ENCODE peak calls at places on chromosome 10, in five cellular contexts. X is CD4-positive, CD25-positive, alpha-beta regulatory T cell; Q is choroid plexus epithelial cell; V is AG09319; D is psoas muscle. H is an unnamed sample.

GRCh38 chr10:3902054-3902808 is 117.2 kb upstream of the KLF6 start:
- DNase-seq in Q (peak), V (no peak), D (no peak), X (peak), H (no peak)

GRCh38 chr10:29687411-29688160 is 52.8 kb upstream of the SVIL start:
- DNase-seq in D (no peak), V (no peak), Q (peak), X (no peak), H (no peak)

GRCh38 chr10:117345143-117345542 is 30.1 kb downstream of the PDZD8 start:
- DNase-seq in V (no peak), X (no peak), D (no peak), Q (peak), H (no peak)

GRCh38 chr10:42996588-42996987 is 80.3 kb upstream of the RET start:
- DNase-seq in V (no peak), Q (no peak), D (no peak), X (no peak), H (no peak)

GRCh38 chr10:74814792-74815191 is 11.6 kb upstream of the KAT6B start:
- DNase-seq in Q (no peak), X (no peak), D (no peak), V (no peak), H (no peak)

GRCh38 chr10:30784896-30785605 is 155.5 kb upstream of the LYZL2 start:
- DNase-seq in X (peak), V (no peak), Q (peak), D (peak), H (no peak)

GRCh38 chr10:77332256-77332655 is 305.4 kb downstream of the KCNMA1 start:
- DNase-seq in V (no peak), X (no peak), Q (no peak), D (no peak), H (no peak)

GRCh38 chr10:91976324-91977051 is 52.9 kb downstream of the BTAF1 start:
- DNase-seq in X (no peak), D (no peak), V (no peak), Q (peak), H (no peak)

GRCh38 chr10:105727131-105727530 is 1086.0 kb downstream of the SORCS3 start:
- DNase-seq in D (no peak), Q (no peak), X (no peak), V (no peak), H (no peak)

GRCh38 chr10:113947138-113948011 is 92.9 kb downstream of the NHLRC2 start:
- DNase-seq in D (no peak), X (no peak), V (no peak), Q (no peak), H (no peak)

GRCh38 chr10:130371686-130372085 is 235.5 kb downstream of the GLRX3 start:
- DNase-seq in Q (no peak), D (no peak), V (no peak), X (no peak), H (no peak)

GRCh38 chr10:51377932-51378206 is 303.6 kb downstream of the PRKG1 start:
- DNase-seq in Q (no peak), D (no peak), X (no peak), V (no peak), H (no peak)

GRCh38 chr10:53256623-53257022 is 484.0 kb upstream of the MBL2 start:
- DNase-seq in X (no peak), D (no peak), Q (peak), V (no peak), H (no peak)

GRCh38 chr10:130137077-130137448 is 872 bp downstream of the GLRX3 start:
- DNase-seq in V (no peak), X (no peak), D (no peak), Q (peak), H (no peak)

GRCh38 chr10:1369665-1370064 is 313.5 kb downstream of the WDR37 start:
- DNase-seq in V (no peak), Q (no peak), X (no peak), D (no peak), H (no peak)

GRCh38 chr10:96456296-96456840 is 57.4 kb downstream of the TLL2 start:
- DNase-seq in Q (no peak), V (no peak), X (no peak), D (no peak), H (no peak)

GRCh38 chr10:78464856-78465221 is 431.2 kb downstream of the RPS24 start:
- DNase-seq in Q (no peak), V (no peak), D (no peak), X (no peak), H (no peak)

GRCh38 chr10:106980711-106981460 is 183.6 kb downstream of the SORCS1 start:
- DNase-seq in D (no peak), Q (no peak), X (no peak), V (no peak), H (no peak)

GRCh38 chr10:122126763-122127659 is 138.0 kb downstream of the TACC2 start:
- DNase-seq in X (no peak), D (no peak), V (peak), Q (peak), H (peak)

GRCh38 chr10:116112232-116113231 is 160.5 kb downstream of the GFRA1 start:
- DNase-seq in X (no peak), D (no peak), Q (no peak), V (no peak), H (no peak)

GRCh38 chr10:50216894-50217293 is 34.4 kb downstream of the ASAH2 start:
- DNase-seq in V (no peak), D (no peak), X (no peak), Q (peak), H (no peak)

GRCh38 chr10:77498210-77498609 is 139.4 kb downstream of the KCNMA1 start:
- DNase-seq in X (no peak), Q (no peak), D (peak), V (no peak), H (no peak)

GRCh38 chr10:133357293-133358151 is at the start of gene FUOM:
- DNase-seq in V (no peak), X (peak), D (peak), Q (peak), H (no peak)

GRCh38 chr10:123236122-123236521 is 81.9 kb downstream of the BUB3 start:
- DNase-seq in V (no peak), Q (peak), X (no peak), D (no peak), H (no peak)

GRCh38 chr10:96541921-96542320 is 28.2 kb upstream of the TLL2 start:
- DNase-seq in Q (peak), D (no peak), X (no peak), V (no peak), H (peak)

GRCh38 chr10:29648114-29648982 is 13.6 kb upstream of the SVIL start:
- DNase-seq in D (no peak), X (no peak), V (no peak), Q (no peak), H (no peak)

GRCh38 chr10:86535057-86535882 is 13.7 kb upstream of the WAPL start:
- DNase-seq in Q (no peak), D (peak), X (peak), V (no peak), H (no peak)

GRCh38 chr10:131853610-131853964 is 47.2 kb upstream of the PPP2R2D start:
- DNase-seq in D (no peak), Q (no peak), X (no peak), V (no peak), H (no peak)

GRCh38 chr10:75238182-75239180 is 2.7 kb upstream of the COMTD1 start:
- DNase-seq in D (no peak), V (no peak), Q (no peak), X (no peak), H (no peak)

GRCh38 chr10:130895172-130895571 is 416.3 kb downstream of the TCERG1L start:
- DNase-seq in X (no peak), Q (no peak), D (no peak), V (no peak), H (no peak)

GRCh38 chr10:29435809-29436501 is 147.1 kb downstream of the LYZL1 start:
- DNase-seq in V (no peak), X (no peak), D (no peak), Q (peak), H (peak)

GRCh38 chr10:86779267-86780017 is 23.0 kb downstream of the BMPR1A start:
- DNase-seq in Q (peak), V (peak), X (no peak), D (no peak), H (no peak)

GRCh38 chr10:84202349-84202748 is 8.0 kb downstream of the CDHR1 start:
- DNase-seq in X (no peak), D (no peak), Q (no peak), V (no peak), H (no peak)

GRCh38 chr10:35191523-35191922 is 64.9 kb downstream of the CREM start:
- DNase-seq in D (no peak), Q (peak), V (no peak), X (no peak), H (no peak)

GRCh38 chr10:1255600-1255999 is 199.4 kb downstream of the WDR37 start:
- DNase-seq in X (no peak), D (no peak), V (no peak), Q (no peak), H (no peak)

GRCh38 chr10:108755661-108756060 is 1167.7 kb downstream of the XPNPEP1 start:
- DNase-seq in V (no peak), Q (no peak), X (no peak), D (no peak), H (no peak)

GRCh38 chr10:760622-761021 is 71.2 kb upstream of the DIP2C start:
- DNase-seq in X (no peak), D (no peak), Q (no peak), V (no peak), H (no peak)

GRCh38 chr10:3353235-3353634 is 180.7 kb upstream of the PITRM1 start:
- DNase-seq in X (no peak), V (no peak), Q (no peak), D (no peak), H (no peak)